ENCODE peak calls at places on chromosomes 4 and X, in four cellular contexts. Y, A, T and U are unnamed samples.

GRCh38 chr4:926538-926937 is 5.6 kb downstream of the GAK start:
- DNase-seq in Y (no peak), A (peak), T (no peak), U (peak)

GRCh38 chrX:140602140-140602539 is 97.3 kb upstream of the SOX3 start:
- DNase-seq in Y (no peak), A (no peak), T (no peak), U (no peak)

GRCh38 chr4:184409911-184410692 is 64.2 kb downstream of the IRF2 start:
- DNase-seq in Y (no peak), A (no peak), T (no peak), U (no peak)

GRCh38 chr4:125168531-125168930 is 146.2 kb upstream of the FAT4 start:
- DNase-seq in Y (peak), A (no peak), T (no peak), U (no peak)

GRCh38 chr4:132332932-132333722 is 816.0 kb upstream of the PCDH10 start:
- DNase-seq in Y (peak), A (peak), T (no peak), U (peak)

GRCh38 chr4:80266902-80267380 is 477 bp downstream of the FGF5 start:
- DNase-seq in Y (peak), A (peak), T (no peak), U (no peak)

GRCh38 chr4:150140774-150141400 is 62.6 kb downstream of the DCLK2 start:
- DNase-seq in Y (peak), A (peak), T (peak), U (peak)

GRCh38 chr4:42048394-42048793 is 58.1 kb downstream of the SLC30A9 start:
- DNase-seq in Y (peak), A (no peak), T (peak), U (peak)

GRCh38 chr4:188206783-188207182 is 67.5 kb downstream of the TRIML1 start:
- DNase-seq in Y (no peak), A (no peak), T (no peak), U (no peak)